ENCODE peak calls at places on chromosomes 2 and 18, in seven cellular contexts. One of them, this sample, is unnamed.

GRCh38 chr2:83143946-83144345 is 1315.1 kb downstream of the SUCLG1 start:
- DNase-seq in stomach: no peak
- DNase-seq in astrocyte: no peak
- DNase-seq in SK-N-SH: no peak
- DNase-seq in HepG2: no peak
- DNase-seq in pancreas: no peak
- DNase-seq in DND-41: no peak
- DNase-seq in this sample: no peak

GRCh38 chr18:10330428-10330827 is 124.0 kb upstream of the APCDD1 start:
- DNase-seq in SK-N-SH: no peak
- DNase-seq in stomach: no peak
- DNase-seq in DND-41: no peak
- DNase-seq in pancreas: no peak
- DNase-seq in astrocyte: no peak
- DNase-seq in HepG2: no peak
- DNase-seq in this sample: no peak

GRCh38 chr2:206392118-206392517 is 51.2 kb upstream of the ADAM23 start:
- DNase-seq in pancreas: no peak
- DNase-seq in SK-N-SH: peak; percentile 75
- DNase-seq in DND-41: peak; percentile 7
- DNase-seq in stomach: no peak
- DNase-seq in HepG2: peak; percentile 62
- DNase-seq in astrocyte: peak; percentile 24
- DNase-seq in this sample: peak; percentile 55

GRCh38 chr2:238155761-238156694 is 2.7 kb upstream of the ERFE start:
- DNase-seq in DND-41: no peak
- DNase-seq in pancreas: no peak
- DNase-seq in stomach: no peak
- DNase-seq in SK-N-SH: no peak
- DNase-seq in astrocyte: no peak
- DNase-seq in HepG2: no peak
- DNase-seq in this sample: no peak

GRCh38 chr18:55124078-55124477 is 164.8 kb upstream of the CCDC68 start:
- DNase-seq in stomach: no peak
- DNase-seq in SK-N-SH: no peak
- DNase-seq in astrocyte: peak; percentile 69
- DNase-seq in pancreas: no peak
- DNase-seq in HepG2: no peak
- DNase-seq in DND-41: no peak
- DNase-seq in this sample: no peak

GRCh38 chr18:47775961-47776360 is 154.5 kb downstream of the SMAD2 start:
- DNase-seq in DND-41: no peak
- DNase-seq in pancreas: no peak
- DNase-seq in stomach: no peak
- DNase-seq in astrocyte: no peak
- DNase-seq in HepG2: peak; percentile 32
- DNase-seq in SK-N-SH: no peak
- DNase-seq in this sample: peak; percentile 9

GRCh38 chr2:28927878-28928277 is 33.4 kb downstream of the WDR43 start:
- DNase-seq in pancreas: no peak
- DNase-seq in DND-41: no peak
- DNase-seq in SK-N-SH: no peak
- DNase-seq in HepG2: no peak
- DNase-seq in astrocyte: peak; percentile 70
- DNase-seq in stomach: no peak
- DNase-seq in this sample: peak; percentile 94

GRCh38 chr2:175251425-175252041 is 70.0 kb upstream of the ATP5MC3 start:
- DNase-seq in SK-N-SH: peak; percentile 40
- DNase-seq in HepG2: peak; percentile 36
- DNase-seq in astrocyte: peak; percentile 16
- DNase-seq in DND-41: peak; percentile 24
- DNase-seq in pancreas: no peak
- DNase-seq in stomach: no peak
- DNase-seq in this sample: peak; percentile 48

GRCh38 chr2:227404575-227404974 is 16.8 kb upstream of the SCYGR1 start:
- DNase-seq in astrocyte: no peak
- DNase-seq in pancreas: no peak
- DNase-seq in HepG2: no peak
- DNase-seq in DND-41: no peak
- DNase-seq in SK-N-SH: no peak
- DNase-seq in stomach: no peak
- DNase-seq in this sample: no peak

GRCh38 chr2:118190365-118190916 is 102.2 kb downstream of the INSIG2 start:
- DNase-seq in stomach: no peak
- DNase-seq in astrocyte: no peak
- DNase-seq in DND-41: no peak
- DNase-seq in HepG2: peak; percentile 30
- DNase-seq in pancreas: no peak
- DNase-seq in SK-N-SH: no peak
- DNase-seq in this sample: peak; percentile 43

GRCh38 chr18:55651236-55651635 is 63.2 kb upstream of the TCF4 start:
- DNase-seq in SK-N-SH: no peak
- DNase-seq in astrocyte: no peak
- DNase-seq in stomach: no peak
- DNase-seq in HepG2: no peak
- DNase-seq in DND-41: no peak
- DNase-seq in pancreas: no peak
- DNase-seq in this sample: peak; percentile 84

GRCh38 chr18:12929477-12930083 is 18.2 kb upstream of the SEH1L start:
- DNase-seq in stomach: no peak
- DNase-seq in SK-N-SH: no peak
- DNase-seq in pancreas: no peak
- DNase-seq in DND-41: no peak
- DNase-seq in HepG2: no peak
- DNase-seq in astrocyte: no peak
- DNase-seq in this sample: no peak

GRCh38 chr2:47601518-47602015 is 181.4 kb upstream of the MSH6 start:
- DNase-seq in HepG2: no peak
- DNase-seq in pancreas: no peak
- DNase-seq in DND-41: no peak
- DNase-seq in SK-N-SH: no peak
- DNase-seq in astrocyte: no peak
- DNase-seq in stomach: no peak
- DNase-seq in this sample: no peak

GRCh38 chr2:235740821-235741220 is 247.0 kb downstream of the AGAP1 start:
- DNase-seq in astrocyte: no peak
- DNase-seq in DND-41: peak; percentile 9
- DNase-seq in HepG2: peak; percentile 33
- DNase-seq in SK-N-SH: peak; percentile 61
- DNase-seq in stomach: no peak
- DNase-seq in pancreas: no peak
- DNase-seq in this sample: no peak

GRCh38 chr18:78768655-78769501 is 210.7 kb upstream of the SALL3 start:
- DNase-seq in stomach: peak; percentile 50
- DNase-seq in astrocyte: no peak
- DNase-seq in SK-N-SH: no peak
- DNase-seq in DND-41: no peak
- DNase-seq in pancreas: no peak
- DNase-seq in HepG2: no peak
- DNase-seq in this sample: no peak

GRCh38 chr2:239114119-239114581 is 266.3 kb downstream of the TWIST2 start:
- DNase-seq in stomach: peak; percentile 49
- DNase-seq in DND-41: no peak
- DNase-seq in HepG2: no peak
- DNase-seq in astrocyte: peak; percentile 32
- DNase-seq in SK-N-SH: peak; percentile 75
- DNase-seq in pancreas: no peak
- DNase-seq in this sample: no peak

DNA sequence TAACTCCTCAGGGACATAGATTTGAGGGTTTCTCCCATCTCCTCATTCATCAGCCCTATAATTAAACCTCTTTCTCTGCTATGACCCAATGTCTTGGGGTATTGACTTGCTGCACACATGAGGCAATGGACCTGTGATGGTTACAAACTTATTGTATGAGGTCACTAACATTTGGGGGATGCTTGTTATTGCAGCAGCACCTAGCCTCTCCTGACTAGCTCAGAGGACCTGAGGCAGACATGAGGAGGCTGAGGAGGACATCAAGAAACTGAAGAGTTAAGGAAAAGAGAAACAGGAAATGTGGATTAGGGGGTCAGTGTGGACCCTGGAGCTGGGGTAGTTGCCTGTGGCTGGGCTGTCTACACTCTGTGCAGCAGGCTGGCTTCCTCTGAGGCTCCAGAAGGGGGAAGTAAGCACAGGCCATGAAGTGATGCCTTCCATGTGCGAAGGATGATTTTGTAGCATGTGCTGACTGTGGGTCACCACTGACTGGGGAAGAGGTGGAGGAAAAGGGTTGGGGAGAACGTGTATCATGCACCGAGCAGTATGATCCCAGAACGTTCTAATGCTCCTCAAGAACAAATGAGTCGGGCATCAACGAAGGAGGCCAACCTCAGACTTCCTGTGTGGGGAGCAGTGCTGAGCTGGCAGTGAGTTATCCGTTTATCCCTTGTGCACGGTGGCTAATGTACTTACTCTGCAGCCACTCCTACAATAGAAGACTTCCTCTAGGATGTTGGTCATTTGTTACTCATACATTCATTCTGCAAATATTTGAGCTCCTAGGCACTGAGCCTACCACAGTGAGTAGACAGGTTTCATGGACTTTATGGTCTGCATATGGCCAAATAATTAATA is 42.1 kb upstream of the RFX8 start:
- DNase-seq in astrocyte: peak; percentile 99
- DNase-seq in HepG2: peak; percentile 75
- DNase-seq in DND-41: peak; percentile 80
- DNase-seq in stomach: peak; percentile 45
- DNase-seq in SK-N-SH: no peak
- DNase-seq in pancreas: no peak
- DNase-seq in this sample: peak; percentile 98
- H3K4me3 ChIP-seq in astrocyte: peak overlapping the region; percentile 18
- H3K4me3 ChIP-seq in HepG2: no peak overlapping the region
- H3K4me3 ChIP-seq in DND-41: no peak overlapping the region
- H3K4me3 ChIP-seq in stomach: no peak overlapping the region
- H3K4me3 ChIP-seq in SK-N-SH: no peak overlapping the region
- H3K4me3 ChIP-seq in pancreas: no peak overlapping the region
- H3K4me3 ChIP-seq in this sample: no peak overlapping the region

DNA sequence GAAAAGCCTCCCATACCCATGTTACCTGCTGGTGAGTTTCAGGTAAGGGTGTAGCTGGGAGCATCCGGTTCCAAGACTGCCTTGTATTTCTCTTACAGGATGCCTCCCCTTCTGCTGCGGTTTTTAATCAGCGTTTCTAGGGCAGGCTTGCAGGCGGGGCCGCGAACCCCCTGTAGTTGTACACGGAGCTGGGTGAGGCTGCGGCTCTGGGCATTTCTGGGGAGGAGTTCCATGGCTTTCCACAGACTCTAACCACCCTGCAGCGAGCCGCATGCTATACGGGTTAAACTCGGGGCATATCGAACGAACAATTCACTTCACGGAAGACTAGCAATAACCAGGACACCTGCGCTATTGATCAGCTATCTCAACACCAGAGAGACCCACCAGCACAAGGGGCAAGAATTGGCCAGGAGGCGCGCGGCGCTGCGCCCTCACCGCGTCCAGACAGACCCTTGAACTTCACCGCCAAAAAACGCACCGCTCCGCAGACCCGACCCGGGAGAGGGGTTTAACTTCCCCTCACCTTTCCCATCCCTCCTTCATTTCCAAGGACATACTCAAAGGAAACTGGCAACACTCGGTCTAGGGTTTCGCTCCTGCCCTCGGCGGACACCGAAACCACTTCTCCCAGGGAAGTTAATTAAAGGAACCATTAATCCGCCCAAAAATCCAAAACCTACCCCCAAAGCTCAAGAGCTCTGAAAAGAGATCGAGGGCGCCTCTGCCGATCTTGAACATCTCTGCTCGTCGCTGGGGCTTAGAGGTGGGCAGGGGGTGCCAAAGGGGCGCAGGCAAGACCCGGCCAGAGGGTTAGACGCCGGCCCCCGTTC is 909 bp downstream of the TGFA start:
- DNase-seq in astrocyte: no peak
- DNase-seq in SK-N-SH: peak; percentile 24
- DNase-seq in pancreas: no peak
- DNase-seq in stomach: peak; percentile 35
- DNase-seq in DND-41: peak; percentile 33
- DNase-seq in HepG2: no peak
- DNase-seq in this sample: peak; percentile 52
- TF ChIP-seq CTCF in astrocyte: no peak
- TF ChIP-seq CTCF in SK-N-SH: no peak
- TF ChIP-seq CTCF in pancreas: no peak
- TF ChIP-seq CTCF in stomach: no peak
- TF ChIP-seq CTCF in DND-41: no peak
- TF ChIP-seq CTCF in HepG2: no peak
- TF ChIP-seq CTCF in this sample: no peak

GRCh38 chr2:121873870-121874269 is 118.4 kb downstream of the TSN start:
- DNase-seq in HepG2: no peak
- DNase-seq in pancreas: no peak
- DNase-seq in DND-41: no peak
- DNase-seq in SK-N-SH: no peak
- DNase-seq in stomach: no peak
- DNase-seq in astrocyte: no peak
- DNase-seq in this sample: no peak

GRCh38 chr2:121866789-121867188 is 111.3 kb downstream of the TSN start:
- DNase-seq in pancreas: no peak
- DNase-seq in HepG2: no peak
- DNase-seq in DND-41: no peak
- DNase-seq in astrocyte: no peak
- DNase-seq in stomach: no peak
- DNase-seq in SK-N-SH: no peak
- DNase-seq in this sample: no peak

GRCh38 chr2:121868652-121869051 is 113.2 kb downstream of the TSN start:
- DNase-seq in pancreas: no peak
- DNase-seq in DND-41: no peak
- DNase-seq in HepG2: peak; percentile 23
- DNase-seq in astrocyte: no peak
- DNase-seq in SK-N-SH: no peak
- DNase-seq in stomach: no peak
- DNase-seq in this sample: no peak

GRCh38 chr2:121872651-121873050 is 117.2 kb downstream of the TSN start:
- DNase-seq in DND-41: no peak
- DNase-seq in SK-N-SH: no peak
- DNase-seq in astrocyte: no peak
- DNase-seq in pancreas: no peak
- DNase-seq in stomach: no peak
- DNase-seq in HepG2: no peak
- DNase-seq in this sample: no peak

GRCh38 chr2:121869873-121870272 is 114.4 kb downstream of the TSN start:
- DNase-seq in HepG2: no peak
- DNase-seq in astrocyte: no peak
- DNase-seq in pancreas: no peak
- DNase-seq in SK-N-SH: no peak
- DNase-seq in stomach: no peak
- DNase-seq in DND-41: no peak
- DNase-seq in this sample: no peak
- H3K27me3 ChIP-seq in HepG2: no peaks in the 10 kb centered on the region
- H3K27me3 ChIP-seq in astrocyte: peaks cover 8% of the 10 kb centered on the region
- H3K27me3 ChIP-seq in pancreas: no peaks in the 10 kb centered on the region
- H3K27me3 ChIP-seq in SK-N-SH: no peaks in the 10 kb centered on the region
- H3K27me3 ChIP-seq in stomach: no peaks in the 10 kb centered on the region
- H3K27me3 ChIP-seq in DND-41: peaks cover 9% of the 10 kb centered on the region
- H3K27me3 ChIP-seq in this sample: no peaks in the 10 kb centered on the region

DNA sequence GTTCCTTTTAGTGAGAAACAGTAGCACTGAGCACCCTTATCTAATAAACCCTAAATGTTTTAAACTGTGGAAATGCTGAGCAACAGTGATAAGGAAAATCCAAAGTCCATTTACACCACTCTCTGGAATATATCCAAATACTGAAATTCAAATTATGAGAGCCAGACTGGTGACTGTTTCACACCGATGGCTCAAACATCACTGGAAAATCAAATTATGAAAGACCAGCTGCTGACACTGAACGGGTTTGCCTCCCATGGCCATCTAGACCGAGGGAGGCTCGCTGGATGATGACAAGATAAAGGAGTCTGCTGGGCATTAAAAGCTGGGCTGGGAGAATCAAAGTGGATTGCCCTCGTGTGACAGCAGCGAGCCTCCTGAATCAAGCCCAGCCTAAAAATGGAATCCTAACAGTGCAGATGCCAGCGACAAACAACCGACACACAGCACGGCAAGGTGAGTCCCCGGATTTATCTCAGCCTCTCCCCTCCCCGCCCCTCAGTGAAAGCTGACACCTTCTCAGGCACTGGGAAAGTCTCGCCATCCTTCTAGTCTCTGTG is 30.3 kb downstream of the SERPINE2 start:
- DNase-seq in DND-41: no peak
- DNase-seq in SK-N-SH: peak; percentile 85
- DNase-seq in HepG2: peak; percentile 53
- DNase-seq in stomach: peak; percentile 39
- DNase-seq in astrocyte: peak; percentile 26
- DNase-seq in pancreas: peak; percentile 35
- DNase-seq in this sample: no peak
- H3K4me3 ChIP-seq in DND-41: no peak overlapping the region
- H3K4me3 ChIP-seq in SK-N-SH: no peak overlapping the region
- H3K4me3 ChIP-seq in HepG2: peak overlapping the region; percentile 12
- H3K4me3 ChIP-seq in stomach: no peak overlapping the region
- H3K4me3 ChIP-seq in astrocyte: no peak overlapping the region
- H3K4me3 ChIP-seq in pancreas: peak overlapping the region; percentile 6
- H3K4me3 ChIP-seq in this sample: no peak overlapping the region

This sample was measured in bronchial epithelial cell.